ENCODE peak calls at places on chromosomes 12 and 14, in five cellular contexts. One of them, this sample, is unnamed.

GRCh38 chr12:25997401-25997973 is 39.0 kb downstream of the RASSF8 start:
- DNase-seq in CD8-positive, alpha-beta T cell: no peak
- DNase-seq in esophagus muscularis mucosa: no peak
- DNase-seq in neural progenitor cell: peak; percentile 41
- DNase-seq in tibial artery: no peak
- DNase-seq in this sample: no peak

GRCh38 chr12:105190530-105190929 is 45.4 kb downstream of the APPL2 start:
- DNase-seq in CD8-positive, alpha-beta T cell: no peak
- DNase-seq in esophagus muscularis mucosa: no peak
- DNase-seq in neural progenitor cell: no peak
- DNase-seq in tibial artery: no peak
- DNase-seq in this sample: no peak

GRCh38 chr12:1848146-1848545 is 27.8 kb downstream of the LRTM2 start:
- DNase-seq in CD8-positive, alpha-beta T cell: no peak
- DNase-seq in esophagus muscularis mucosa: no peak
- DNase-seq in neural progenitor cell: no peak
- DNase-seq in tibial artery: no peak
- DNase-seq in this sample: no peak

GRCh38 chr12:41193321-41193720 is 5.2 kb downstream of the PDZRN4 start:
- DNase-seq in CD8-positive, alpha-beta T cell: no peak
- DNase-seq in esophagus muscularis mucosa: no peak
- DNase-seq in neural progenitor cell: no peak
- DNase-seq in tibial artery: no peak
- DNase-seq in this sample: no peak

GRCh38 chr14:90552465-90553297 is 155.9 kb downstream of the CALM1 start:
- DNase-seq in CD8-positive, alpha-beta T cell: no peak
- DNase-seq in esophagus muscularis mucosa: no peak
- DNase-seq in neural progenitor cell: no peak
- DNase-seq in tibial artery: no peak
- DNase-seq in this sample: no peak

GRCh38 chr14:68822964-68823363 is 30.1 kb upstream of the ZFP36L1 start:
- DNase-seq in CD8-positive, alpha-beta T cell: no peak
- DNase-seq in esophagus muscularis mucosa: no peak
- DNase-seq in neural progenitor cell: no peak
- DNase-seq in tibial artery: no peak
- DNase-seq in this sample: no peak

GRCh38 chr12:77746108-77746507 is 84.6 kb upstream of the NAV3 start:
- DNase-seq in CD8-positive, alpha-beta T cell: no peak
- DNase-seq in esophagus muscularis mucosa: no peak
- DNase-seq in neural progenitor cell: no peak
- DNase-seq in tibial artery: no peak
- DNase-seq in this sample: no peak

GRCh38 chr14:99968931-99969330 is 96.3 kb upstream of the EVL start:
- DNase-seq in CD8-positive, alpha-beta T cell: no peak
- DNase-seq in esophagus muscularis mucosa: no peak
- DNase-seq in neural progenitor cell: no peak
- DNase-seq in tibial artery: no peak
- DNase-seq in this sample: no peak

GRCh38 chr12:68784015-68784414 is 24.0 kb upstream of the MDM2 start:
- DNase-seq in CD8-positive, alpha-beta T cell: no peak
- DNase-seq in esophagus muscularis mucosa: no peak
- DNase-seq in neural progenitor cell: peak; percentile 12
- DNase-seq in tibial artery: no peak
- DNase-seq in this sample: no peak

GRCh38 chr12:99920561-99920960 is 64.2 kb downstream of the ANKS1B start:
- DNase-seq in CD8-positive, alpha-beta T cell: no peak
- DNase-seq in esophagus muscularis mucosa: no peak
- DNase-seq in neural progenitor cell: no peak
- DNase-seq in tibial artery: no peak
- DNase-seq in this sample: no peak

GRCh38 chr12:62635630-62636029 is 169.0 kb downstream of the MON2 start:
- DNase-seq in CD8-positive, alpha-beta T cell: no peak
- DNase-seq in esophagus muscularis mucosa: no peak
- DNase-seq in neural progenitor cell: no peak
- DNase-seq in tibial artery: no peak
- DNase-seq in this sample: no peak

GRCh38 chr12:62629971-62630739 is 163.5 kb downstream of the MON2 start:
- DNase-seq in CD8-positive, alpha-beta T cell: no peak
- DNase-seq in esophagus muscularis mucosa: peak; percentile 79
- DNase-seq in neural progenitor cell: no peak
- DNase-seq in tibial artery: no peak
- DNase-seq in this sample: no peak

GRCh38 chr12:62632521-62632920 is 165.9 kb downstream of the MON2 start:
- DNase-seq in CD8-positive, alpha-beta T cell: no peak
- DNase-seq in esophagus muscularis mucosa: peak; percentile 92
- DNase-seq in neural progenitor cell: peak; percentile 55
- DNase-seq in tibial artery: peak; percentile 56
- DNase-seq in this sample: peak; percentile 71

GRCh38 chr12:62629413-62629812 is 162.8 kb downstream of the MON2 start:
- DNase-seq in CD8-positive, alpha-beta T cell: no peak
- DNase-seq in esophagus muscularis mucosa: peak; percentile 29
- DNase-seq in neural progenitor cell: peak; percentile 50
- DNase-seq in tibial artery: no peak
- DNase-seq in this sample: no peak

DNA sequence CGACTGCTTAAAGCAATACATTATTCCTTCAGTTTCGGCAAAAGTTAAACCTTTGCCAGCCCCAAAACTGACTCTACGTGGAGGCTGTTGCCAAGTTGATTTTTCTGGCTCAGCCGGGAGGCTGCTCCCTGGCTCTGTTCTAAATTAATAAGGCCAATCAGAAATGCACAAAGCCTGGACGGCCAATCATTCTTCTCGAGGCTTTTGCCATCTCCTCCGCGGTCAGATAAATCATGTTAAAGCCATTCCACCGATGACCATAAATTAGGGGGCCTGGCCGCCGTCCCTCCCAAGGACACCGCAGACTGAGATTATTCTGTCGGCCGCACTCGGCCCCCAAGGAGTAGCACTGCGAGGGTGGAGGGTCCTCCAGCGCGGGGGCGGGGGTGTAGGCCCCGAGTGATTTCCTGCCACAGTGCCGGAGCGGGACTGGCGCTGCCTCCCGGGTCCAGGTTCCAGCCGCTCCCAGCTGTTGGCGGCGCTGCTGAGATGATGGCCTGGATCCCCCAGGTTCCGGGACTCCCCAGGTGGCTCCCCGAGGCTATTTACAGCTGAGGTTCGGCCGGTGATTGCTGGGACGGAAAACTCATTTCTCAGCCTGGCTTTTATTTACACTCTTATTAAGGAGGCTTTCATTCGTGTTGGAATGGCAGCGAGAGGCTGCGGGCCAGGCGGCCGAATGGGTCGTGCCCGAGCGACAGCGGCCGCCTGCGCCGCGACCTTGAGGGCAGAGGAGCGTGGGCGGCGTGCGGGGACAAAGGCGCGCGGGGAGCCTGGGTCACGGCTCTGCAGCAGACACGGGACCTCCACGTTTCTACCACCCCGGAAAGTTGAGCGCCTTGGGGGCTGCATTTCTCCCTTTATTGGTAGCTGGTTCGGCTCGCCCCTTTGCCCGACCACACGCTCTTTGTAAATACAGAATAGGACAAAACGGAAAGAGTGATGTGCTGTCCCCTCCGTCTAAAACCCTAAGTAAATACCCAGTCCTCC is 165.2 kb downstream of the MON2 start:
- DNase-seq in CD8-positive, alpha-beta T cell: no peak
- DNase-seq in esophagus muscularis mucosa: peak; percentile 92
- DNase-seq in neural progenitor cell: peak; percentile 75
- DNase-seq in tibial artery: peak; percentile 63
- DNase-seq in this sample: peak; percentile 68
- TF ChIP-seq CTCF in CD8-positive, alpha-beta T cell: no peak
- TF ChIP-seq CTCF in esophagus muscularis mucosa: peak; percentile 39
- TF ChIP-seq CTCF in neural progenitor cell: peak; percentile 48
- TF ChIP-seq CTCF in tibial artery: peak; percentile 29
- TF ChIP-seq CTCF in this sample: peak; percentile 25

GRCh38 chr12:20629414-20630156 is 65.5 kb upstream of the SLCO1C1 start:
- DNase-seq in CD8-positive, alpha-beta T cell: no peak
- DNase-seq in esophagus muscularis mucosa: no peak
- DNase-seq in neural progenitor cell: no peak
- DNase-seq in tibial artery: peak; percentile 25
- DNase-seq in this sample: no peak
- H3K27ac ChIP-seq in CD8-positive, alpha-beta T cell: no peak overlapping the region
- H3K27ac ChIP-seq in esophagus muscularis mucosa: peak overlapping the region; percentile 14
- H3K27ac ChIP-seq in neural progenitor cell: no peak overlapping the region
- H3K27ac ChIP-seq in tibial artery: peak overlapping the region; percentile 35
- H3K27ac ChIP-seq in this sample: no peak overlapping the region

DNA sequence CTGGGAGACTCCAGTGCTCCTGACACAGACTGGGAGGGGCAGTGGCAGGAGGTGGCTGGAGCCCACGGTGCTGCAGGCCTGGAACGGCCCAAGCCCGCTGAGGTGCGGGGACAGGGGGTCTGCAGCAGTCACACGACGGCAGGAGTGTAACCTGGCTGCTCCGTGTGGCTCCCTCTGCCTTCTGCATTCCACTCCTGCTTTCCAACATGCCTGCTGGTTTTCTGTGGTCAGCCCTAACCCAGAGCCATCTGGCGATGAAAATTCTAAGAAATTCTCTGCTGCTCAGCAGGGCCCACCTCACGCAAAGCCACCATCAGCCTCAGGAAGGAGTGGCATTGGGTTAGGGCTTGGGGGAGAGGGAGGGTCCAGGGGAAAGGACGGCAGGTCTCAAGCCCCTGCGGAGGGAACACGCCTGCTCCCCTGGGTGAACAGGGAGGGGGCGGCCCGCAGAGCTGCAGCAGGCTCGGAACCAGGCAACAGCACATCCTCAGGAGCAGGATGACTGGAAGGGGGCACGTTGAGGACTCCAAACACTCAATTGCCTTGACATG is 5.0 kb upstream of the FBRSL1 start:
- DNase-seq in CD8-positive, alpha-beta T cell: no peak
- DNase-seq in esophagus muscularis mucosa: no peak
- DNase-seq in neural progenitor cell: no peak
- DNase-seq in tibial artery: no peak
- DNase-seq in this sample: peak; percentile 11
- TF ChIP-seq CTCF in CD8-positive, alpha-beta T cell: no peak
- TF ChIP-seq CTCF in esophagus muscularis mucosa: no peak
- TF ChIP-seq CTCF in neural progenitor cell: no peak
- TF ChIP-seq CTCF in tibial artery: no peak
- TF ChIP-seq CTCF in this sample: no peak

DNA sequence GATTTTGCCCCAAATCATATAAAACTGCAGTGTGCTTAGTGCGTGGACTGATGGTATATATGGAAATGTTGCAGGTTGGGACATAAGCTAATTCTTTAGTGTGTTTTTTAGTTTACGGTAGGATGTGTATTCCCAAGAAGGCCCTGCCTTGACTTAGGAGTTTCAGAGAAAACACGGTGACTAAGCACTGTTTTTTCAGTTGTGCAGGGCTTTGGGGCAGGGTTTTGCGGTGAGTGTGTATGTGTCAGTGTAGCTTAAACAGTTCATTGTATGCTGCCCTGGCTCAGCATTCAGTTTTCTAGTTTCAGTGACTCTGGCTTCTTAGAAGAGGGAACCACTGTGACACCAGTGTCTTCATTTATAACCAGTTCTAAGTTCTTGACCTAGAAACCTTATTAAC is 101.2 kb downstream of the AKAP6 start:
- DNase-seq in CD8-positive, alpha-beta T cell: no peak
- DNase-seq in esophagus muscularis mucosa: no peak
- DNase-seq in neural progenitor cell: no peak
- DNase-seq in tibial artery: no peak
- DNase-seq in this sample: no peak
- H3K27ac ChIP-seq in CD8-positive, alpha-beta T cell: no peak overlapping the region
- H3K27ac ChIP-seq in esophagus muscularis mucosa: peak overlapping the region; percentile 29
- H3K27ac ChIP-seq in neural progenitor cell: no peak overlapping the region
- H3K27ac ChIP-seq in tibial artery: no peak overlapping the region
- H3K27ac ChIP-seq in this sample: no peak overlapping the region

DNA sequence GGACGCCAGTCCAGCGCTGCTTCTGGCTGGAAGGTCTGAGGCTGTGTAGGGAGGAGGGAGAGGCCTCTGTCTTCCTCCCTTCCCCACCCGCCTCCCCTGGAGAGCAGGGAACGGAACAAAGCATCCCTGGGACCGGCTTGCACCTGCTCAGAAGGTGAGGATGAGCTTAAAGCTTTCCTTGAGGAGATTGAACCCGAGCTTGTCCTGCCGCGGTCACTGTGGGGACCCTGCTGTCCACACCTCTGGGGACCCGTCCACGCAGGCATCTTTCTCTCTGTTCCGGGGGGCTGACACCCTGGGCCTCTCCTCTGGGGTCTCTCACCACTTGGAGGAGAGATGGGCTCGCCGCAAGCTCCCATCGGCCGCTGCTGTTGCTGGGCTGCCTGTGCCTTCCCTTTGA is 33.2 kb upstream of the SFSWAP start:
- DNase-seq in CD8-positive, alpha-beta T cell: no peak
- DNase-seq in esophagus muscularis mucosa: no peak
- DNase-seq in neural progenitor cell: no peak
- DNase-seq in tibial artery: no peak
- DNase-seq in this sample: no peak
- TF ChIP-seq CTCF in CD8-positive, alpha-beta T cell: no peak
- TF ChIP-seq CTCF in esophagus muscularis mucosa: no peak
- TF ChIP-seq CTCF in neural progenitor cell: no peak
- TF ChIP-seq CTCF in tibial artery: no peak
- TF ChIP-seq CTCF in this sample: no peak

GRCh38 chr14:59454131-59454530 is 11.0 kb downstream of the GPR135 start:
- DNase-seq in CD8-positive, alpha-beta T cell: no peak
- DNase-seq in esophagus muscularis mucosa: no peak
- DNase-seq in neural progenitor cell: no peak
- DNase-seq in tibial artery: peak; percentile 49
- DNase-seq in this sample: no peak
- H3K27ac ChIP-seq in CD8-positive, alpha-beta T cell: no peak overlapping the region
- H3K27ac ChIP-seq in esophagus muscularis mucosa: peak overlapping the region; percentile 38
- H3K27ac ChIP-seq in neural progenitor cell: no peak overlapping the region
- H3K27ac ChIP-seq in tibial artery: peak overlapping the region; percentile 79
- H3K27ac ChIP-seq in this sample: no peak overlapping the region